ENCODE peak calls at places on chromosomes 6 and 20, in seven cellular contexts. One of them, this sample, is unnamed.

GRCh38 chr6:7910298-7910653 is 312 bp downstream of the TXNDC5 start:
- DNase-seq in HepG2: no peak
- DNase-seq in endothelial cell of umbilical vein: no peak
- DNase-seq in breast epithelium: no peak
- DNase-seq in Peyer's patch: no peak
- DNase-seq in esophagus squamous epithelium: no peak
- DNase-seq in spleen: peak
- DNase-seq in this sample: peak

GRCh38 chr6:57198926-57199636 is 23.0 kb downstream of the RAB23 start:
- DNase-seq in Peyer's patch: no peak
- DNase-seq in breast epithelium: no peak
- DNase-seq in endothelial cell of umbilical vein: no peak
- DNase-seq in HepG2: no peak
- DNase-seq in spleen: no peak
- DNase-seq in esophagus squamous epithelium: no peak
- DNase-seq in this sample: no peak

GRCh38 chr20:34639755-34640222 is 37.1 kb downstream of the PIGU start:
- DNase-seq in HepG2: peak
- DNase-seq in Peyer's patch: peak
- DNase-seq in breast epithelium: no peak
- DNase-seq in endothelial cell of umbilical vein: peak
- DNase-seq in esophagus squamous epithelium: no peak
- DNase-seq in spleen: no peak
- DNase-seq in this sample: no peak

GRCh38 chr6:159646731-159647130 is 46.3 kb downstream of the SOD2 start:
- DNase-seq in breast epithelium: no peak
- DNase-seq in HepG2: no peak
- DNase-seq in Peyer's patch: no peak
- DNase-seq in esophagus squamous epithelium: no peak
- DNase-seq in spleen: no peak
- DNase-seq in endothelial cell of umbilical vein: no peak
- DNase-seq in this sample: no peak

GRCh38 chr20:4998160-4998651 is 3.1 kb downstream of the SLC23A2 start:
- DNase-seq in spleen: peak
- DNase-seq in esophagus squamous epithelium: no peak
- DNase-seq in Peyer's patch: no peak
- DNase-seq in HepG2: peak
- DNase-seq in endothelial cell of umbilical vein: no peak
- DNase-seq in breast epithelium: no peak
- DNase-seq in this sample: no peak

GRCh38 chr20:4813076-4813838 is 91.5 kb downstream of the PRND start:
- DNase-seq in HepG2: no peak
- DNase-seq in spleen: peak
- DNase-seq in endothelial cell of umbilical vein: peak
- DNase-seq in esophagus squamous epithelium: no peak
- DNase-seq in Peyer's patch: peak
- DNase-seq in breast epithelium: no peak
- DNase-seq in this sample: no peak

GRCh38 chr20:1894471-1894950 is 696 bp upstream of the SIRPA start:
- DNase-seq in endothelial cell of umbilical vein: peak
- DNase-seq in Peyer's patch: no peak
- DNase-seq in spleen: peak
- DNase-seq in breast epithelium: no peak
- DNase-seq in HepG2: no peak
- DNase-seq in esophagus squamous epithelium: no peak
- DNase-seq in this sample: peak

GRCh38 chr6:16725145-16725864 is 36.0 kb downstream of the ATXN1 start:
- DNase-seq in esophagus squamous epithelium: no peak
- DNase-seq in Peyer's patch: no peak
- DNase-seq in breast epithelium: no peak
- DNase-seq in spleen: no peak
- DNase-seq in endothelial cell of umbilical vein: peak
- DNase-seq in HepG2: no peak
- DNase-seq in this sample: no peak

GRCh38 chr6:150969901-150970300 is 104.4 kb downstream of the MTHFD1L start:
- DNase-seq in spleen: no peak
- DNase-seq in breast epithelium: no peak
- DNase-seq in esophagus squamous epithelium: no peak
- DNase-seq in endothelial cell of umbilical vein: no peak
- DNase-seq in HepG2: no peak
- DNase-seq in Peyer's patch: no peak
- DNase-seq in this sample: no peak

GRCh38 chr20:2873747-2874041 is 413 bp downstream of the PTPRA start:
- DNase-seq in Peyer's patch: peak
- DNase-seq in esophagus squamous epithelium: no peak
- DNase-seq in HepG2: peak
- DNase-seq in spleen: peak
- DNase-seq in breast epithelium: no peak
- DNase-seq in endothelial cell of umbilical vein: peak
- DNase-seq in this sample: no peak

GRCh38 chr6:17511084-17511483 is 89.0 kb upstream of the FAM8A1 start:
- DNase-seq in spleen: no peak
- DNase-seq in esophagus squamous epithelium: no peak
- DNase-seq in Peyer's patch: no peak
- DNase-seq in breast epithelium: no peak
- DNase-seq in endothelial cell of umbilical vein: no peak
- DNase-seq in HepG2: no peak
- DNase-seq in this sample: no peak

GRCh38 chr20:15675813-15676484 is 897.3 kb downstream of the KIF16B start:
- DNase-seq in endothelial cell of umbilical vein: no peak
- DNase-seq in HepG2: no peak
- DNase-seq in breast epithelium: no peak
- DNase-seq in esophagus squamous epithelium: no peak
- DNase-seq in Peyer's patch: no peak
- DNase-seq in spleen: no peak
- DNase-seq in this sample: no peak

GRCh38 chr20:50151034-50151743 is 2.3 kb downstream of the PEDS1 start:
- DNase-seq in Peyer's patch: no peak
- DNase-seq in breast epithelium: no peak
- DNase-seq in HepG2: no peak
- DNase-seq in esophagus squamous epithelium: no peak
- DNase-seq in spleen: no peak
- DNase-seq in endothelial cell of umbilical vein: no peak
- DNase-seq in this sample: peak

GRCh38 chr6:16770701-16771569 is 9.7 kb upstream of the ATXN1 start:
- DNase-seq in endothelial cell of umbilical vein: peak
- DNase-seq in esophagus squamous epithelium: peak
- DNase-seq in Peyer's patch: peak
- DNase-seq in HepG2: peak
- DNase-seq in breast epithelium: peak
- DNase-seq in spleen: peak
- DNase-seq in this sample: peak

GRCh38 chr20:15703171-15703911 is 869.9 kb downstream of the KIF16B start:
- DNase-seq in spleen: no peak
- DNase-seq in HepG2: peak
- DNase-seq in Peyer's patch: no peak
- DNase-seq in esophagus squamous epithelium: no peak
- DNase-seq in endothelial cell of umbilical vein: peak
- DNase-seq in breast epithelium: no peak
- DNase-seq in this sample: no peak

GRCh38 chr6:31639449-31639861 is 13.0 kb downstream of the BAG6 start:
- DNase-seq in endothelial cell of umbilical vein: no peak
- DNase-seq in spleen: no peak
- DNase-seq in HepG2: no peak
- DNase-seq in breast epithelium: no peak
- DNase-seq in esophagus squamous epithelium: no peak
- DNase-seq in Peyer's patch: no peak
- DNase-seq in this sample: no peak

DNA sequence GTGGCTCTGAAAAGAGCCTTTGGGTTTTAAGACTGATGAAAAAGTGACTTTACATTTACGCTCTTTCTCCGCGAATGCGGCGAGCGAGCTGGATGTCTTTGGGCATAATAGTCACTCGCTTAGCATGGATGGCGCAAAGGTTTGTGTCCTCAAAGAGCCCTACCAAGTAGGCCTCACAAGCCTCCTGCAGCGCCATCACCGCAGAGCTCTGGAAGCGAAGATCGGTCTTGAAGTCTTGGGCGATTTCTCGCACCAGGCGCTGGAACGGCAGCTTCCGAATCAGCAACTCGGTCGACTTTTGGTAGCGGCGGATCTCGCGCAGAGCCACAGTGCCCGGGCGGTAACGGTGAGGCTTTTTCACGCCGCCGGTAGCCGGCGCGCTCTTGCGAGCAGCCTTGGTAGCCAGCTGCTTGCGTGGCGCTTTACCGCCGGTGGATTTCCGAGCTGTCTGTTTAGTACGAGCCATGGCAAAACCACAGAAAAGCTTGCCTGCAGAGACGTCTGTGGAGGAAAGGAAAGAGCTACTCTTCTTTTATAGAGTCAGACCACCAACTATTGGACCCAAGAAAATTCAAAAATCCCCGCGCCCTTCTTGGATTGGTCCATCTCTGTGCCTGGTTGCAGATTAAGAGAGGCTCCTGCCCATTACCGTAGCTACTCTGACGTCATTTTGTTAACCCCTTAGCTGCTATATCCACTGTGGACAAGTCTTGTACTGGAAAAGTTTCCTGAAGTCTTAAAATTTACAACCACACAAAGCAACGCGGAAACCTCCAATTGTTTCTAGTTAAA is 55.4 kb upstream of the HFE start:
- DNase-seq in endothelial cell of umbilical vein: peak
- DNase-seq in spleen: peak
- DNase-seq in esophagus squamous epithelium: peak
- DNase-seq in breast epithelium: no peak
- DNase-seq in HepG2: peak
- DNase-seq in Peyer's patch: peak
- DNase-seq in this sample: peak
- TF ChIP-seq POLR2A in endothelial cell of umbilical vein: peak
- TF ChIP-seq POLR2A in spleen: peak
- TF ChIP-seq POLR2A in esophagus squamous epithelium: peak
- TF ChIP-seq POLR2A in breast epithelium: no peak
- TF ChIP-seq POLR2A in HepG2: peak
- TF ChIP-seq POLR2A in Peyer's patch: peak
- TF ChIP-seq POLR2A in this sample: peak

DNA sequence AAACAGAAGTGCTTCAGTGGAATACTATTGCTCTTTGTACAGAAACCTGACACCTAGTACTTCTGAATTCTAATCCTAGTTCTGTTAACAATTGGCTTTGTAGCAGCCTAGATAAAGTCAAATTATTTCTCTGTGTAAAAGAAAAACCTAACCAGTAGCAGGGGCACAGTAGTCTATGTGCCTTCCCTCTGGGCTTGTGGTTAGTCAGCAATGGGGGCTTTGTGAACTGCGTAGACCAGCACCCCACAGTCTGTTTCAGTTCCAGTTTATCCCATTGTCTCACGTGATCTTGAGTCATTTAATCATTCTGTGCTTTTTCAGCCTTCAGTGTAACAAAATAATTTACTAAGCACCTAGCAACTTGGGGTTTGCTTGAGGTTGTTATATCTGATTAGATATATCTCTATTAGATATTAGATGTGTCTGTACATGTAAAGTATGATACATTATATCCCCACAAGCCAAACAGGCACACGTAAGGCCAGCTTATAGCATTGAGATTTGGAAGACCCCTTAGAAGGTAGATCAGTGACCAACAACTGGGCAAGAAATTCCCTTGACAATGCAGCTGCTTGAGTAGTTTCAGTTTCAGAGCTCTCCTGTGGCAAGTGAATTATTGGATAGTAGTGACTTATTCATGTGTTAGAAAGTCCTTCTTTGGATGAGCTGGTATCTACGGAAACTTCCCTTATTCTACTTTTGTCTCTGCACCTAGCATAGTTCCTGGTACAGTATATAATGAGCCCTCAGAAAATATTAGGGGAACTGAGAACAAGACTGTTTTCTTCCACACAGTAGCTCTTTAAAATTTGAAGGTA is 27.9 kb upstream of the CCR6 start:
- DNase-seq in HepG2: no peak
- DNase-seq in endothelial cell of umbilical vein: no peak
- DNase-seq in esophagus squamous epithelium: no peak
- DNase-seq in spleen: no peak
- DNase-seq in breast epithelium: no peak
- DNase-seq in Peyer's patch: peak
- DNase-seq in this sample: no peak
- TF ChIP-seq POLR2A in HepG2: no peak
- TF ChIP-seq POLR2A in endothelial cell of umbilical vein: no peak
- TF ChIP-seq POLR2A in esophagus squamous epithelium: no peak
- TF ChIP-seq POLR2A in spleen: no peak
- TF ChIP-seq POLR2A in breast epithelium: no peak
- TF ChIP-seq POLR2A in Peyer's patch: no peak
- TF ChIP-seq POLR2A in this sample: no peak

GRCh38 chr6:106145144-106145543 is 59.0 kb downstream of the PRDM1 start:
- DNase-seq in spleen: no peak
- DNase-seq in HepG2: no peak
- DNase-seq in endothelial cell of umbilical vein: no peak
- DNase-seq in esophagus squamous epithelium: no peak
- DNase-seq in Peyer's patch: no peak
- DNase-seq in breast epithelium: no peak
- DNase-seq in this sample: no peak
- TF ChIP-seq POLR2A in spleen: no peak
- TF ChIP-seq POLR2A in HepG2: no peak
- TF ChIP-seq POLR2A in endothelial cell of umbilical vein: no peak
- TF ChIP-seq POLR2A in esophagus squamous epithelium: no peak
- TF ChIP-seq POLR2A in Peyer's patch: no peak
- TF ChIP-seq POLR2A in breast epithelium: no peak
- TF ChIP-seq POLR2A in this sample: no peak

GRCh38 chr6:32639440-32640394 is 2.5 kb downstream of the HLA-DQA1 start:
- DNase-seq in HepG2: no peak
- DNase-seq in spleen: no peak
- DNase-seq in endothelial cell of umbilical vein: no peak
- DNase-seq in Peyer's patch: no peak
- DNase-seq in breast epithelium: no peak
- DNase-seq in esophagus squamous epithelium: no peak
- DNase-seq in this sample: no peak

GRCh38 chr6:32642707-32643106 is 5.5 kb downstream of the HLA-DQA1 start:
- DNase-seq in spleen: no peak
- DNase-seq in HepG2: no peak
- DNase-seq in endothelial cell of umbilical vein: no peak
- DNase-seq in breast epithelium: no peak
- DNase-seq in Peyer's patch: no peak
- DNase-seq in esophagus squamous epithelium: no peak
- DNase-seq in this sample: no peak

GRCh38 chr6:32643904-32644303 is 6.7 kb downstream of the HLA-DQA1 start:
- DNase-seq in esophagus squamous epithelium: no peak
- DNase-seq in spleen: no peak
- DNase-seq in breast epithelium: no peak
- DNase-seq in endothelial cell of umbilical vein: no peak
- DNase-seq in Peyer's patch: no peak
- DNase-seq in HepG2: no peak
- DNase-seq in this sample: no peak

GRCh38 chr6:32641122-32641521 is 3.9 kb downstream of the HLA-DQA1 start:
- DNase-seq in HepG2: no peak
- DNase-seq in esophagus squamous epithelium: no peak
- DNase-seq in breast epithelium: no peak
- DNase-seq in spleen: no peak
- DNase-seq in endothelial cell of umbilical vein: no peak
- DNase-seq in Peyer's patch: no peak
- DNase-seq in this sample: no peak

DNA sequence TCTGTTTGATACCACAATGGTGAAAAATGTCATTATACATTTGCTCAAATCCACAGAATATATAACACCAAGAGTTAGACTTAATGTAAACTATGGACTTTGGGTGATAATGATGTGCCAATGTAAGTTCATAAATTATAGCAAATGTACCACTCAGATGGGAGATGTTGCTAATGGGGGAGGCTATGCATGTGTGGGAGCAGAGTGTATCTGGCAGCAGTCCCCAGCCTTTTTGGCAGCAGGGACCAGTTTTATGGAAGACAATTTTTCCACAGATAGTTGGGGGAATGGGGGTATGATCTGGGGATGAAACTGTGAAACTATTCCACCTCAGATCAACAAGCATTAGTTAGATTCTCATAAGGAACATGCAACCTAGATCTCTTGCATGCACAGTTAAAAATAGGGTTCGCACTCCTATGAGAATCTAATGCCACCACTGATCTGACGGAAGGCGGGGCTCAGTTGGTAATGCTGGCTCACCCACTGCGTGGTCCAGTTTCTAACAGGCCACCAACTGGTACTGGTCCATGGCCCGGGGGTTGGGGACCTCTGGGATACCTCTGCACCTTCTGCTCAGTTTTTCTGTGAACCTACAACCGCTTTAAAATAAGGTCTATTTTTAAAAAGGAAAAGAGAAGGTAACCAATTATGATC is 8.0 kb downstream of the HLA-DQA1 start:
- DNase-seq in esophagus squamous epithelium: no peak
- DNase-seq in Peyer's patch: no peak
- DNase-seq in endothelial cell of umbilical vein: no peak
- DNase-seq in spleen: no peak
- DNase-seq in breast epithelium: no peak
- DNase-seq in HepG2: no peak
- DNase-seq in this sample: no peak
- TF ChIP-seq POLR2A in esophagus squamous epithelium: no peak
- TF ChIP-seq POLR2A in Peyer's patch: no peak
- TF ChIP-seq POLR2A in endothelial cell of umbilical vein: no peak
- TF ChIP-seq POLR2A in spleen: no peak
- TF ChIP-seq POLR2A in breast epithelium: no peak
- TF ChIP-seq POLR2A in HepG2: no peak
- TF ChIP-seq POLR2A in this sample: no peak